ENCODE peak calls at places on chromosomes 5 and 9, in five cellular contexts. Y is HepG2, Z is H1, D is HCT116, W is SK-N-SH. B is an unnamed sample.

GRCh38 chr9:684055-684949 is 157.2 kb upstream of the DMRT1 start:
- DNase-seq in Y (no peak), W (no peak), D (no peak), Z (no peak), B (no peak)

GRCh38 chr9:26210338-26210851 is 532.2 kb upstream of the TUSC1 start:
- DNase-seq in Y (no peak), W (no peak), D (no peak), Z (no peak), B (no peak)

GRCh38 chr5:134845335-134845851 is 375 bp upstream of the C5orf24 start:
- DNase-seq in W (peak), Y (no peak), Z (no peak), D (no peak), B (no peak)

GRCh38 chr9:83281306-83282255 is 218.6 kb upstream of the RASEF start:
- DNase-seq in D (no peak), W (peak), Y (no peak), Z (no peak), B (peak)

GRCh38 chr5:41234475-41234874 is 21.1 kb upstream of the C6 start:
- DNase-seq in Y (no peak), Z (no peak), W (no peak), D (no peak), B (no peak)

GRCh38 chr5:133565993-133566392 is 46.3 kb downstream of the FSTL4 start:
- DNase-seq in W (no peak), Z (no peak), D (no peak), Y (no peak), B (peak)

GRCh38 chr5:145975361-145976066 is 39.1 kb downstream of the SH3RF2 start:
- DNase-seq in Z (no peak), Y (peak), W (peak), D (peak), B (no peak)

GRCh38 chr9:37963936-37964739 is 60.2 kb upstream of the SLC25A51 start:
- DNase-seq in W (no peak), Y (peak), D (no peak), Z (no peak), B (no peak)

GRCh38 chr5:61055434-61056006 is 106.7 kb downstream of the SMIM15 start:
- DNase-seq in W (peak), Y (peak), D (no peak), Z (no peak), B (peak)
- TF ChIP-seq JUND in W (no peak), Y (no peak), D (no peak), Z (no peak), B (no peak)

DNA sequence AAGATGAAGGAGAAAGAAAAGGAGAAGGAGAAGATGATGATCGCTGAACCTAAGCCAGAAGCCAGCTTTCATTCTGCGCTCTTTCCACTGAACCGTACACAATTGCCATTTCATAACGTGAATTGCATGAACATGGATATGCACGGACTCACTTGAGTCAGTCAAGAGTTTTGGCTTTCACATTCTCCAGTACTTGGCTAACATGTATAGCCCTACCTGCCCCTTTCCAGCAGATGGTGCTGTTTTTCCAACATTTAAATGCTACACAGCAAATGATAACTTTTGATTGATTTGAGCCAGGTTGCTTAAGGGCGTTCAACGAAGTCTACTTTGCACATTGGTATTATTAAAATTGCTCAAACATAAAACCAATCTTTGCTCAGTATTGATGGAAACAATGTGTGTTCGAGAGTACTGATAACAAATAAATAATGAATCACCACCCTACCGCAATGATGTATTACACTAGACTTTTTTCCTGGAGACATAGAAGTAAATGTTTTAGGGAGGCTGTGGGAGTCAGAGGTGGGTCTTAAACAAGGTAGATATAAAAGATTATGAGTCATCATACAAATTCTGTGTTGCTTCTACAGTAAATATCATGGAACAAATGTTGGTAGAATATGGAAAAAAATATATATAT is 196.4 kb downstream of the TRPM3 start:
- DNase-seq in Y (peak), D (peak), Z (no peak), W (peak), B (peak)
- TF ChIP-seq JUND in Y (no peak), D (no peak), Z (no peak), W (no peak), B (no peak)

GRCh38 chr9:35277649-35278359 is 116.0 kb downstream of the UNC13B start:
- DNase-seq in W (no peak), Y (no peak), D (no peak), Z (no peak), B (no peak)
- TF ChIP-seq JUND in W (no peak), Y (no peak), D (no peak), Z (no peak), B (no peak)

DNA sequence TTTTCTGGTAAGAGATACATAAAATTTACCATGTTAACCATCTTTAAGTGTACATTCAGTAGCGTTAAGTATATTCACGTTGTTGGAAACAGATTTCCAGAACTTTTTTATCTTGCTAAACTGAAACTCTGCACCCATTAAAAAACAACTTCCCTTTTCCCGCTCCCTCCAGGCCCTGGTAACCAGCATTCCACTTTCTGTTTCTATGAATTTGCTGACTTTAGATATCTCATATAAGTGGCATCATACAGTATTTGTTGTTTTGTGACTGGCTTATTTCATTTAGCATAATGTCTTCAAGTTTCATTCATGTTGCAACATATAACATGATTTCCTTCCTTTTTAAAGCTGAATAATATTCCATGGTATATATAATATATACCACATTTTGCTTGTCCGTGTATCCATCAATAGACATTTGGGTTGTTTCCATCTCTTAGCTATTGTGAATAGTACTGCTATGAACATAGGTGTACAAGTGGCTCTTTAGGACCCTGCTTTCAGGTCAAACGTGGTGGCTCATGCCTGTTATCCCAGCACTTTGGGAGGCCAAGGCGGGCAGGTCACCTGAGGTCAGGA is 20.4 kb upstream of the LARP1 start:
- DNase-seq in D (no peak), Z (no peak), W (no peak), Y (no peak), B (no peak)
- TF ChIP-seq JUND in D (no peak), Z (no peak), W (no peak), Y (no peak), B (no peak)

DNA sequence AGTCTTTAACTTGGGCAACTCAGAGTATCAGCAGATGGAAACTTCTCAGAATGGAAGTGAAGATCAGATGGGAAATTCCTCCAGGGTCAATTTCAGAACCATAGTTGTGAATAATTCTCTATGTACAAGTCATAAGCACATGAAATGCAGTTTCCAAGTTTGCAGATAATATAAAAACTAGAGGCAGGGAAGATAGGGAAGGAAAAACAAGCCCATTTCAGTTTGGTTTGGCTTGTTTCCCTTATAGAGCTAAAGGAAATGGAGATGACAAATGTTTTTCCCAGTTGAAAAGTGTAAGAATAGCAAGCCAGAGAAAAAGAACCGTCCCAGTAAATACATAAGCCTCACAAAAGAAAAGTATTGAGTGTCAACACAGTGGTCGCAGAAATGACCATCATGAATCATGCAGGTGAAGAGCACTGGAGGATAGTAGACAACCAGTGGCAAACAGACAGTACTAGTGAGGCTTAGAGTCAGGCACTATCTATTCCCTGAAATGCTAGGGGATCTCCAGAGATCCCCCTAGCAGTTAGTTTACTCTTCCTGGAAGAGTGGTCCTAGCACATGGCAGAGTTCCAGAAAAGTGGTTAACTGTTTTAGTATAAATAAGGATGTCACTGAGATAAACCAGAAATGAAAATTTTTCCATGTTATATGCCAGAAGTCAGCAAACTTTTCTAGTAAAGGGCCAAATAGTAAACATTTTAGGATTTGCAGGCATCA is 245.9 kb downstream of the SAXO1 start:
- DNase-seq in D (no peak), Y (no peak), W (no peak), Z (no peak), B (no peak)
- TF ChIP-seq JUND in D (no peak), Y (no peak), W (no peak), Z (no peak), B (no peak)

GRCh38 chr5:10585120-10585915 is 21.4 kb downstream of the ANKRD33B start:
- DNase-seq in Y (no peak), W (no peak), D (no peak), Z (no peak), B (no peak)
- TF ChIP-seq JUND in Y (no peak), W (no peak), D (no peak), Z (no peak), B (no peak)

DNA sequence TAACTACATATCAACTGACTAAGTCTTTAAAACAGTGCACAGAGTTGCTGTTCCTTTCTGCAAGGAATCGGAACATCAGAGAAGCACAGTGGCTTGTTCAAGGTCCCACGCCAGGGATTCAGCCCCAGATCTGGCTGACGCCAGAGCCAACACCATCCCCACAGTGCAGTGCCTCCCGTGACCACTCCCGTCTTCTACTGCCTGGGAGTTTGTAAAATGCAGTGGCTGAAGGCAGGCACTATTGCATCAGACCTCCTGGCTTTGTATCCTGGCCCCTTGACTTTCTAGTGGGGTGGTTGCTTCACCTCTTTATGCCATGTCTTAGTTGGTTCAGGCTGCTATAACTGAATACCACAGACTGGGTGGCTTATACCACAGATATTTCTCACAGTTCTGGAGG is 131.0 kb downstream of the NSG2 start:
- DNase-seq in D (no peak), Y (no peak), W (no peak), Z (no peak), B (no peak)
- TF ChIP-seq JUND in D (no peak), Y (no peak), W (no peak), Z (no peak), B (no peak)

GRCh38 chr5:83363876-83364275 is 107.7 kb upstream of the VCAN start:
- DNase-seq in D (no peak), Z (no peak), W (no peak), Y (no peak), B (no peak)

GRCh38 chr5:83368835-83369234 is 102.7 kb upstream of the VCAN start:
- DNase-seq in Z (no peak), W (no peak), Y (no peak), D (no peak), B (no peak)

GRCh38 chr5:83370957-83371356 is 100.6 kb upstream of the VCAN start:
- DNase-seq in W (no peak), D (no peak), Y (no peak), Z (no peak), B (no peak)

GRCh38 chr5:83364322-83365299 is 106.9 kb upstream of the VCAN start:
- DNase-seq in W (no peak), Y (no peak), Z (no peak), D (no peak), B (no peak)

GRCh38 chr5:83368317-83368716 is 103.2 kb upstream of the VCAN start:
- DNase-seq in Z (no peak), D (peak), W (no peak), Y (no peak), B (no peak)
- TF ChIP-seq JUND in Z (no peak), D (no peak), W (no peak), Y (no peak), B (no peak)

GRCh38 chr9:135976531-135976930 is 15.4 kb upstream of the UBAC1 start:
- DNase-seq in Z (no peak), D (no peak), Y (no peak), W (no peak), B (no peak)
- TF ChIP-seq JUND in Z (no peak), D (no peak), Y (no peak), W (no peak), B (no peak)

DNA sequence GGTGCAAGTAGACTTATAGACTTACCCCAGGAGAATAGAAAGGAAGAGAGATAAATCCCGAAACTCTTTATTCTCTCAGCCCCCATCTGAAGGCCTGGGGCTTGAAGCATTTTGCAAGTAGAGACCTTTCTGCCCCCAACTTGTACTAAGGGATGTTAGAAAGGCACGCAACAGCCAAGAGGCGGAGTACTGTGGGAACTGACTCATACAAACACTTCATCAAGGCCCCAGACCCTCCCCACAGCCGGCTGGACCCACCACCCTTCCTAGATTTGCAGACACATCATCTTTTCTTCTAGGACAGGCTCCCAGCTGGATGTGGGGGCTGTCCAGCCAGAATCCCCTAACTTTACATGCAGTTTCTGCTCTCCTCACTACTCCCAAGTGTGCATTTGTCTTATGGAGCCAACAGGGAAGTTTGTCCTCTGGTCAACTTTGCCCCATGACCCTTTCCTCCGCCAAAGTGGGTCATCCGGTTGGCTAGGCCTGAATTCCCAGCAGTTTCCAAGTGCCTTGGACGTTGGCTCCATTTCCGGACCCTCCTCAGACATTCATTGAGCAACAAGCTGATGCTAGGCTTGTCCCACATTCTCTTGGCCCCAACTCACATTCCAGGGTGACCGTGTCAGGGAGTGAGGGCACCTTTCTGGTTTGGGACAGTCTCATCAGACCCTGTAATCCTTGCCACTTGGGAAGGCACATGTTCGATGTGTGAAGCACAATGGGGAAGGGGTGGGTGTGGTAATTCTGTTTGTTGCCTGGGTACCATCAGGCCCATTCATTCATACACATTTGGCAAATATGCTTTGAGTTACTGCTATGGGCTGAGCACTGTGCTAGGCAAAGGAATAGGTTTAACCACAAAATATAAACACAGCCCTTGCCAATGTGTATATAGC is 64.6 kb downstream of the ABLIM3 start:
- DNase-seq in D (no peak), Z (no peak), W (no peak), Y (no peak), B (peak)
- TF ChIP-seq JUND in D (no peak), Z (no peak), W (no peak), Y (no peak), B (no peak)

B was measured in T47D.